ENCODE peak calls at places on chromosome 3, in ten cellular contexts. P is BJ; V is AG04450; J is fibroblast of mammary gland; Z is heart right ventricle; D is fibroblast of lung; R is body of pancreas; C is Peyer's patch; K is CD8-positive, alpha-beta T cell; Y is NB4. G is an unnamed sample.

GRCh38 chr3:188111002-188111584 is 42.9 kb upstream of the LPP start:
- DNase-seq in D (no peak), K (no peak), P (no peak), C (no peak), Z (peak), R (no peak), Y (no peak), J (no peak), V (no peak), G (no peak)

GRCh38 chr3:64384561-64384960 is 159.3 kb upstream of the PRICKLE2 start:
- DNase-seq in Y (no peak), V (no peak), J (no peak), Z (no peak), R (no peak), C (no peak), P (no peak), K (no peak), D (no peak), G (no peak)

GRCh38 chr3:194503101-194503531 is 16.3 kb upstream of the ATP13A3 start:
- DNase-seq in Y (no peak), R (no peak), D (peak), P (no peak), J (peak), Z (no peak), K (no peak), V (no peak), C (no peak), G (no peak)

GRCh38 chr3:128572644-128573105 is 77.9 kb downstream of the RPN1 start:
- DNase-seq in J (no peak), K (no peak), R (no peak), Z (no peak), P (no peak), D (no peak), C (no peak), Y (peak), V (no peak), G (no peak)

GRCh38 chr3:61724801-61725200 is 163.4 kb downstream of the PTPRG start:
- DNase-seq in D (no peak), R (no peak), Z (no peak), Y (no peak), P (no peak), C (no peak), J (no peak), V (no peak), K (no peak), G (no peak)

GRCh38 chr3:64031540-64032533 is 8.5 kb upstream of the PSMD6 start:
- DNase-seq in C (no peak), Y (no peak), D (no peak), K (no peak), V (no peak), J (no peak), R (no peak), P (no peak), Z (no peak), G (no peak)

GRCh38 chr3:105195260-105195659 is 171.4 kb upstream of the ALCAM start:
- DNase-seq in V (no peak), J (peak), D (peak), K (no peak), Y (no peak), P (no peak), C (no peak), Z (no peak), R (no peak), G (peak)

GRCh38 chr3:43794776-43795175 is 104.0 kb downstream of the ABHD5 start:
- DNase-seq in V (peak), R (no peak), C (no peak), P (no peak), K (no peak), D (peak), Y (no peak), Z (no peak), J (peak), G (no peak)

GRCh38 chr3:99651561-99651960 is 13.2 kb downstream of the COL8A1 start:
- DNase-seq in V (no peak), Y (no peak), Z (no peak), J (peak), D (peak), C (no peak), K (no peak), R (no peak), P (peak), G (peak)

GRCh38 chr3:42061711-42062408 is 29.3 kb upstream of the TRAK1 start:
- DNase-seq in R (peak), K (no peak), V (peak), C (no peak), D (peak), P (peak), Y (no peak), Z (peak), J (peak), G (no peak)

GRCh38 chr3:101809178-101810022 is 30.4 kb downstream of the NXPE3 start:
- DNase-seq in C (no peak), J (peak), P (no peak), Z (no peak), K (peak), R (peak), D (peak), Y (peak), V (no peak), G (no peak)

GRCh38 chr3:128166971-128167453 is 13.7 kb downstream of the EEFSEC start:
- DNase-seq in J (no peak), K (no peak), Y (no peak), P (no peak), C (no peak), Z (no peak), V (no peak), D (no peak), R (no peak), G (no peak)

GRCh38 chr3:52272831-52273230 is 5.6 kb downstream of the WDR82 start:
- DNase-seq in J (no peak), C (no peak), P (no peak), V (no peak), R (no peak), K (no peak), Z (no peak), D (no peak), Y (no peak), G (no peak)

GRCh38 chr3:184177331-184177731 is 2.7 kb downstream of the AP2M1 start:
- DNase-seq in R (no peak), K (no peak), J (peak), P (no peak), C (no peak), Z (no peak), V (no peak), D (peak), Y (peak), G (no peak)

GRCh38 chr3:152389316-152389934 is 120.7 kb downstream of the MBNL1 start:
- DNase-seq in R (no peak), Y (no peak), K (no peak), V (no peak), J (no peak), C (no peak), D (no peak), P (no peak), Z (no peak), G (no peak)

GRCh38 chr3:45832691-45833090 is 9.2 kb downstream of the LZTFL1 start:
- DNase-seq in J (peak), Y (peak), D (peak), C (no peak), P (no peak), R (no peak), K (no peak), V (no peak), Z (no peak), G (no peak)

GRCh38 chr3:40745381-40746106 is 220.8 kb downstream of the ZNF621 start:
- DNase-seq in P (no peak), Y (no peak), Z (peak), J (peak), V (no peak), K (no peak), D (no peak), R (no peak), C (no peak), G (no peak)

GRCh38 chr3:86934851-86935250 is 56.1 kb downstream of the VGLL3 start:
- DNase-seq in C (no peak), D (no peak), Z (no peak), P (no peak), V (no peak), R (no peak), J (no peak), K (no peak), Y (no peak), G (no peak)

GRCh38 chr3:100042144-100042543 is 72.2 kb downstream of the FILIP1L start:
- DNase-seq in D (peak), R (no peak), C (no peak), K (no peak), P (peak), J (peak), V (peak), Y (no peak), Z (no peak), G (peak)

GRCh38 chr3:45758871-45759270 is 37.5 kb downstream of the SLC6A20 start:
- DNase-seq in P (no peak), C (no peak), Y (no peak), R (no peak), D (no peak), K (no peak), V (no peak), Z (no peak), J (no peak), G (no peak)

GRCh38 chr3:64240445-64240844 is 15.2 kb upstream of the PRICKLE2 start:
- DNase-seq in D (no peak), Z (no peak), R (no peak), C (no peak), V (no peak), P (no peak), Y (no peak), K (no peak), J (peak), G (no peak)

GRCh38 chr3:188491276-188491687 is 337.3 kb downstream of the LPP start:
- DNase-seq in Z (peak), P (no peak), C (no peak), J (peak), K (no peak), R (no peak), Y (no peak), V (no peak), D (peak), G (no peak)

GRCh38 chr3:66075281-66075680 is 36.6 kb upstream of the MAGI1 start:
- DNase-seq in Z (no peak), K (no peak), D (peak), J (peak), V (peak), Y (no peak), R (no peak), P (no peak), C (no peak), G (no peak)

GRCh38 chr3:45560270-45561020 is 34.1 kb upstream of the LIMD1 start:
- DNase-seq in Y (no peak), J (peak), Z (peak), P (no peak), D (peak), K (no peak), R (peak), C (no peak), V (no peak), G (peak)

GRCh38 chr3:132432639-132433038 is 15.3 kb downstream of the DNAJC13 start:
- DNase-seq in J (peak), Z (no peak), R (no peak), V (peak), C (no peak), D (peak), Y (peak), K (no peak), P (peak), G (peak)

GRCh38 chr3:141353652-141354495 is 14.4 kb upstream of the ZBTB38 start:
- DNase-seq in R (no peak), J (peak), Y (no peak), D (no peak), P (no peak), C (no peak), V (no peak), Z (no peak), K (no peak), G (no peak)

GRCh38 chr3:188037965-188038581 is 115.9 kb upstream of the LPP start:
- DNase-seq in R (no peak), C (no peak), P (no peak), Z (no peak), K (no peak), V (no peak), D (no peak), Y (no peak), J (peak), G (no peak)

GRCh38 chr3:196568246-196569002 is at the start of the genes FBXO45 and WDR53:
- DNase-seq in C (peak), V (peak), Y (peak), R (peak), D (peak), J (peak), K (peak), Z (peak), P (peak), G (peak)

GRCh38 chr3:190840146-190840545 is 22.3 kb downstream of the GMNC start:
- DNase-seq in K (no peak), R (no peak), Z (no peak), D (peak), V (no peak), P (no peak), J (peak), C (no peak), Y (peak), G (no peak)

GRCh38 chr3:11115548-11115947 is 38.7 kb upstream of the HRH1 start:
- DNase-seq in C (no peak), D (no peak), V (no peak), Z (no peak), R (no peak), K (no peak), J (no peak), P (no peak), Y (no peak), G (no peak)

GRCh38 chr3:22012471-22012870 is 261.5 kb upstream of the ZNF385D start:
- DNase-seq in R (no peak), Y (no peak), D (peak), K (no peak), C (no peak), P (no peak), J (peak), Z (no peak), V (no peak), G (no peak)

GRCh38 chr3:187594272-187594671 is 75.9 kb downstream of the SST start:
- DNase-seq in R (no peak), D (no peak), J (no peak), C (no peak), V (no peak), K (no peak), Y (no peak), Z (no peak), P (no peak), G (no peak)

GRCh38 chr3:98734737-98735136 is 28.4 kb upstream of the ST3GAL6 start:
- DNase-seq in D (no peak), C (no peak), P (no peak), Y (no peak), R (no peak), V (no peak), J (no peak), K (no peak), Z (no peak), G (no peak)

GRCh38 chr3:124896824-124897526 is 9.8 kb upstream of the ITGB5 start:
- DNase-seq in Z (no peak), R (no peak), J (no peak), P (no peak), D (no peak), C (no peak), K (no peak), V (no peak), Y (no peak), G (no peak)

GRCh38 chr3:45011756-45012441 is 14.2 kb upstream of the CLEC3B start:
- DNase-seq in C (no peak), Y (no peak), J (peak), P (peak), R (peak), K (no peak), Z (peak), V (peak), D (peak), G (no peak)

GRCh38 chr3:46599590-46599989 is 12.7 kb upstream of the FAM240A start:
- DNase-seq in R (no peak), D (no peak), Y (no peak), K (no peak), Z (no peak), C (no peak), V (no peak), P (no peak), J (no peak), G (no peak)

GRCh38 chr3:31704651-31705179 is 172.0 kb downstream of the STT3B start:
- DNase-seq in Y (peak), P (peak), J (peak), R (peak), D (peak), V (peak), K (no peak), C (no peak), Z (no peak), G (peak)

GRCh38 chr3:114451051-114451451 is 157.2 kb downstream of the TIGIT start:
- DNase-seq in Z (no peak), J (no peak), V (no peak), C (peak), P (no peak), K (no peak), D (peak), Y (no peak), R (no peak), G (no peak)
- H3K4me3 ChIP-seq in Z (no peak), J (peak), V (peak), C (no peak), P (peak), K (no peak), D (peak), Y (no peak), R (no peak), G (peak)

GRCh38 chr3:126526668-126527005 is 2.7 kb downstream of the CHST13 start:
- DNase-seq in Y (no peak), V (no peak), D (no peak), J (no peak), Z (no peak), P (no peak), K (no peak), C (no peak), R (no peak), G (no peak)

GRCh38 chr3:126525091-126525852 is 1.3 kb downstream of the CHST13 start:
- DNase-seq in D (no peak), Y (no peak), P (no peak), K (no peak), R (no peak), V (no peak), J (no peak), Z (no peak), C (no peak), G (no peak)

GRCh38 chr3:126523745-126524428 is at the start of gene CHST13:
- DNase-seq in D (peak), J (peak), V (no peak), Z (no peak), K (no peak), P (no peak), R (peak), C (no peak), Y (peak), G (no peak)

GRCh38 chr3:126525853-126526667 is 2.1 kb downstream of the CHST13 start:
- DNase-seq in J (no peak), K (no peak), P (no peak), C (no peak), Y (no peak), V (no peak), R (no peak), D (no peak), Z (no peak), G (no peak)

DNA sequence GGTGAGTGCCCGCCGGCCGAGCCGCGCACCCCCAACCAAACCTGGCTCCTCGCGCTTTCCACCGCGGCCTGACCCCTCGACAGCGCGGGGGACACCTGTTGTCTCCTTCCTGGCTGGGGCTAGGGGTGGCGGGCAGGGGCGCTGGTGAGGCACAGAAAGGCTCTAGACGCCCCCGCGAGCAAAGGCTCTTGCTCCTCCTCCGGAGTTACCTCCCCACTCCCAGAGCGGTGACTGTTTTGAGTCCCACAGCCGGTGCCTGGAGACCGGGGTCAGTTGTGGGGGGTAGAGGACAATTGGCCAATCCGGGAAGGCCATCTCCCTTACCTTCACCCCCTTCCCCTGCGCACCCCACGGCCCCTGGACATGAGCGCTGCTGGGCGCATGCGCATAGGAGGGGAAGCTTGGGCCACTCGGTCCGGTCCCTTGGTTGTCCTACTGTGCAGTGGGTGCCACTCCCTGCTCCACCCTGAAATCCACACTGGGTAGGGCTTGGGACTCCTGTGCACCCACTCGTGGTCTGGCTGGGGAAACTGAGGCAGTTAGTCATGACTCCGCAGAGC is 554 bp downstream of the CHST13 start:
- DNase-seq in Z (no peak), J (no peak), C (no peak), D (no peak), R (no peak), V (no peak), Y (peak), K (no peak), P (no peak), G (no peak)
- H3K4me3 ChIP-seq in Z (peak), J (peak), C (peak), D (no peak), R (peak), V (peak), Y (peak), K (no peak), P (peak), G (peak)

DNA sequence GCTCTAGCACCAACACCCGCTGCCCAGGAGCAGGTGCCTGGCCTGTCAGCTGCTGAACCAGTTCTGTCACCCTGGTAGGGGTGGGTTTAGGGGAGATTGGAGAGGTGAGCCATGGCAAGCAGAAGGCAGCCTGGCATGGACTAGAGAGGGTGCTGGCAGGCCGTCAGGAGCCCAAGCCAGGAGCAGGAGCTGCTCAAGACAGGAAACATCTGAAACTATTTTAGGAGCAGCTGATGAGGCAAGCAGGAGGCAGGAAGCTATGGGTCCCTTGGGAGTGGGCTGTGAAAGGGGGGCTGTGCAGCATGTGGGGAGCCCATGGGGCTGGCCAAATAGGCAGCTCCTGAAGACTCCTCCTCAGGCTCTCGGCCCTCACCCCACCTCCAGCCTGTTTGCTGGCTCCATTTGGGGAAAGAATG is 2.3 kb downstream of the INKA1 start:
- DNase-seq in D (peak), Z (peak), P (no peak), Y (peak), K (no peak), C (peak), J (peak), R (peak), V (no peak), G (peak)
- H3K4me3 ChIP-seq in D (no peak), Z (no peak), P (no peak), Y (peak), K (no peak), C (no peak), J (no peak), R (no peak), V (no peak), G (no peak)

DNA sequence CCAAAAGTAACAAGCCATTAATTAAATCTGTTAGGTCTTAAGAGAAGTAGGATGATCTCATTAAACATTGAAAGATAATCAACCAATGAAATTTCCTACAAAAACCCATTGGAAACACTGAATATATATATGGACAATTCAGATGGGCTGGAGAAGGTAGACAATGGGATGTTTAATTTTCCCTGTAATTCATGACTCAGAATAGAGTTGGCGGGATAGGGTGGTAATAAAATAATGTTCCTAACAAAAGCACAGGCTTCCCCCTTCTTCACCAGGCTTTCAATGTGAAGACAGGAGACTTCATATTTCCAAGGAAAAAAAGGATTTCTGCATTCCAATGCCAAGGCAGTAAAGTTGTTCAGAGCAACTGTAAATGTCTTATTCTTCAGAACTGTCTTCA is 377.2 kb downstream of the FOXP1 start:
- DNase-seq in K (no peak), J (no peak), D (no peak), P (no peak), V (no peak), R (no peak), Z (no peak), Y (no peak), C (no peak), G (no peak)
- H3K4me3 ChIP-seq in K (no peak), J (no peak), D (no peak), P (no peak), V (no peak), R (no peak), Z (no peak), Y (no peak), C (no peak), G (peak)

GRCh38 chr3:4504340-4505261 is 11.5 kb downstream of the ITPR1 start:
- DNase-seq in Y (peak), P (no peak), D (peak), J (peak), C (peak), K (no peak), V (no peak), R (peak), Z (no peak), G (peak)
- H3K4me3 ChIP-seq in Y (no peak), P (no peak), D (peak), J (no peak), C (peak), K (peak), V (no peak), R (no peak), Z (no peak), G (no peak)